ENCODE peak calls at places on chromosomes 5 and 9, in five cellular contexts. One of them, this sample, is unnamed.

GRCh38 chr9:120982851-120983250 is 56.3 kb upstream of the TRAF1 start:
- DNase-seq in AG09309: no peak
- DNase-seq in pons: no peak
- DNase-seq in T-helper 1 cell: no peak
- DNase-seq in GM23248: peak
- DNase-seq in this sample: no peak

GRCh38 chr9:18990494-18990893 is 42.5 kb downstream of the SAXO1 start:
- DNase-seq in AG09309: no peak
- DNase-seq in pons: no peak
- DNase-seq in T-helper 1 cell: no peak
- DNase-seq in GM23248: no peak
- DNase-seq in this sample: no peak

GRCh38 chr9:87564706-87565335 is 67.2 kb downstream of the DAPK1 start:
- DNase-seq in AG09309: no peak
- DNase-seq in pons: no peak
- DNase-seq in T-helper 1 cell: no peak
- DNase-seq in GM23248: no peak
- DNase-seq in this sample: no peak

GRCh38 chr9:91424403-91425176 is 958 bp upstream of the NFIL3 start:
- DNase-seq in AG09309: peak
- DNase-seq in pons: peak
- DNase-seq in T-helper 1 cell: peak
- DNase-seq in GM23248: peak
- DNase-seq in this sample: peak

GRCh38 chr5:181133610-181134231 is 2.8 kb upstream of the OR2V1 start:
- DNase-seq in AG09309: no peak
- DNase-seq in pons: no peak
- DNase-seq in T-helper 1 cell: no peak
- DNase-seq in GM23248: peak
- DNase-seq in this sample: no peak

GRCh38 chr9:70478963-70479641 is 64.6 kb upstream of the KLF9 start:
- DNase-seq in AG09309: no peak
- DNase-seq in pons: no peak
- DNase-seq in T-helper 1 cell: no peak
- DNase-seq in GM23248: peak
- DNase-seq in this sample: no peak

GRCh38 chr5:97923496-97923895 is 740.4 kb upstream of the RIOK2 start:
- DNase-seq in AG09309: no peak
- DNase-seq in pons: no peak
- DNase-seq in T-helper 1 cell: no peak
- DNase-seq in GM23248: no peak
- DNase-seq in this sample: no peak

GRCh38 chr5:100496296-100496695 is 38.9 kb upstream of the FAM174A start:
- DNase-seq in AG09309: no peak
- DNase-seq in pons: no peak
- DNase-seq in T-helper 1 cell: no peak
- DNase-seq in GM23248: peak
- DNase-seq in this sample: no peak

GRCh38 chr5:138632900-138633489 is 57.8 kb upstream of the HSPA9 start:
- DNase-seq in AG09309: no peak
- DNase-seq in pons: peak
- DNase-seq in T-helper 1 cell: no peak
- DNase-seq in GM23248: peak
- DNase-seq in this sample: peak

GRCh38 chr5:93035194-93035593 is 545.8 kb downstream of the NR2F1-AS1 start:
- DNase-seq in AG09309: no peak
- DNase-seq in pons: no peak
- DNase-seq in T-helper 1 cell: no peak
- DNase-seq in GM23248: no peak
- DNase-seq in this sample: no peak

GRCh38 chr9:88534456-88535225 is at the start of gene NXNL2:
- DNase-seq in AG09309: no peak
- DNase-seq in pons: no peak
- DNase-seq in T-helper 1 cell: peak
- DNase-seq in GM23248: peak
- DNase-seq in this sample: no peak

GRCh38 chr5:143115381-143115780 is 288.1 kb downstream of the NR3C1 start:
- DNase-seq in AG09309: no peak
- DNase-seq in pons: no peak
- DNase-seq in T-helper 1 cell: no peak
- DNase-seq in GM23248: no peak
- DNase-seq in this sample: no peak

GRCh38 chr9:12717907-12718306 is 24.7 kb downstream of the TYRP1 start:
- DNase-seq in AG09309: no peak
- DNase-seq in pons: no peak
- DNase-seq in T-helper 1 cell: no peak
- DNase-seq in GM23248: no peak
- DNase-seq in this sample: no peak

GRCh38 chr5:124628721-124629596 is 117.5 kb downstream of the ZNF608 start:
- DNase-seq in AG09309: peak
- DNase-seq in pons: no peak
- DNase-seq in T-helper 1 cell: no peak
- DNase-seq in GM23248: peak
- DNase-seq in this sample: no peak

GRCh38 chr5:164597293-164597900 is 1092.0 kb downstream of the MAT2B start:
- DNase-seq in AG09309: no peak
- DNase-seq in pons: peak
- DNase-seq in T-helper 1 cell: no peak
- DNase-seq in GM23248: no peak
- DNase-seq in this sample: peak

GRCh38 chr9:38059233-38059936 is 9.6 kb downstream of the SHB start:
- DNase-seq in AG09309: no peak
- DNase-seq in pons: no peak
- DNase-seq in T-helper 1 cell: no peak
- DNase-seq in GM23248: peak
- DNase-seq in this sample: no peak

GRCh38 chr5:168714046-168714445 is 134.9 kb upstream of the PANK3 start:
- DNase-seq in AG09309: no peak
- DNase-seq in pons: no peak
- DNase-seq in T-helper 1 cell: no peak
- DNase-seq in GM23248: peak
- DNase-seq in this sample: no peak

GRCh38 chr9:3698531-3698930 is 172.7 kb upstream of the RFX3 start:
- DNase-seq in AG09309: no peak
- DNase-seq in pons: no peak
- DNase-seq in T-helper 1 cell: no peak
- DNase-seq in GM23248: no peak
- DNase-seq in this sample: no peak

GRCh38 chr5:180172447-180173197 is 36.4 kb downstream of the RASGEF1C start:
- DNase-seq in AG09309: no peak
- DNase-seq in pons: peak
- DNase-seq in T-helper 1 cell: no peak
- DNase-seq in GM23248: peak
- DNase-seq in this sample: no peak

GRCh38 chr5:133390416-133391155 is 221.8 kb downstream of the FSTL4 start:
- DNase-seq in AG09309: no peak
- DNase-seq in pons: no peak
- DNase-seq in T-helper 1 cell: no peak
- DNase-seq in GM23248: no peak
- DNase-seq in this sample: no peak

GRCh38 chr5:68482199-68482598 is 266.6 kb downstream of the PIK3R1 start:
- DNase-seq in AG09309: no peak
- DNase-seq in pons: no peak
- DNase-seq in T-helper 1 cell: no peak
- DNase-seq in GM23248: no peak
- DNase-seq in this sample: no peak

GRCh38 chr5:149887622-149888183 is 56.9 kb downstream of the PDE6A start:
- DNase-seq in AG09309: no peak
- DNase-seq in pons: no peak
- DNase-seq in T-helper 1 cell: no peak
- DNase-seq in GM23248: peak
- DNase-seq in this sample: no peak

GRCh38 chr5:180718810-180719453 is 20.9 kb downstream of the OR2Y1 start:
- DNase-seq in AG09309: peak
- DNase-seq in pons: peak
- DNase-seq in T-helper 1 cell: peak
- DNase-seq in GM23248: peak
- DNase-seq in this sample: peak

GRCh38 chr5:100691545-100691944 is 156.4 kb downstream of the FAM174A start:
- DNase-seq in AG09309: no peak
- DNase-seq in pons: no peak
- DNase-seq in T-helper 1 cell: no peak
- DNase-seq in GM23248: peak
- DNase-seq in this sample: no peak

This sample was measured in GM13977.